ENCODE peak calls at places on chromosomes 11 and 22, in nine cellular contexts. H is Panc1, Q is osteoblast, F is cardiac fibroblast, K is sigmoid colon, J is heart left ventricle, I is foreskin fibroblast, V is coronary artery, G is spleen. B is an unnamed sample.

GRCh38 chr11:66721939-66722338 is 7.1 kb downstream of the SPTBN2 start:
- DNase-seq in H (no peak), Q (peak), F (no peak), K (no peak), J (no peak), I (no peak), V (no peak), G (no peak), B (no peak)

GRCh38 chr22:38398609-38399401 is 56.2 kb downstream of the KCNJ4 start:
- DNase-seq in H (no peak), Q (peak), F (peak), K (peak), J (peak), I (peak), V (peak), G (peak), B (peak)

GRCh38 chr11:69700278-69701140 is 3.3 kb downstream of the FGF19 start:
- DNase-seq in H (no peak), Q (peak), F (peak), K (peak), J (peak), I (peak), V (no peak), G (peak), B (no peak)

GRCh38 chr11:46277313-46277622 is 194 bp upstream of the CREB3L1 start:
- DNase-seq in H (no peak), Q (peak), F (peak), K (peak), J (no peak), I (no peak), V (no peak), G (no peak), B (no peak)

GRCh38 chr11:122690801-122691649 is 35.5 kb downstream of the UBASH3B start:
- DNase-seq in H (no peak), Q (peak), F (peak), K (no peak), J (no peak), I (peak), V (no peak), G (no peak), B (no peak)

GRCh38 chr22:30694171-30694637 is 470 bp upstream of the OSBP2 start:
- DNase-seq in H (no peak), Q (peak), F (no peak), K (peak), J (peak), I (no peak), V (no peak), G (peak), B (no peak)

GRCh38 chr11:57513911-57514537 is 1.5 kb downstream of the SLC43A1 start:
- DNase-seq in H (no peak), Q (peak), F (peak), K (peak), J (peak), I (no peak), V (no peak), G (peak), B (no peak)

GRCh38 chr11:14346303-14346702 is 12.7 kb downstream of the RRAS2 start:
- DNase-seq in H (no peak), Q (no peak), F (no peak), K (no peak), J (no peak), I (no peak), V (no peak), G (no peak), B (no peak)

GRCh38 chr11:22797081-22797480 is 32.5 kb downstream of the SVIP start:
- DNase-seq in H (no peak), Q (no peak), F (no peak), K (no peak), J (no peak), I (no peak), V (no peak), G (no peak), B (no peak)

GRCh38 chr11:76978818-76979217 is 55.4 kb upstream of the B3GNT6 start:
- DNase-seq in H (no peak), Q (no peak), F (no peak), K (no peak), J (no peak), I (no peak), V (no peak), G (no peak), B (no peak)

GRCh38 chr11:121572581-121573059 is 119.9 kb upstream of the SORL1-AS1 start:
- DNase-seq in H (no peak), Q (no peak), F (no peak), K (no peak), J (no peak), I (no peak), V (no peak), G (no peak), B (no peak)

GRCh38 chr11:70680781-70681281 is 282.5 kb downstream of the CTTN start:
- DNase-seq in H (no peak), Q (peak), F (no peak), K (no peak), J (no peak), I (no peak), V (no peak), G (peak), B (no peak)

GRCh38 chr11:32385998-32386397 is 49.3 kb downstream of the WT1 start:
- DNase-seq in H (no peak), Q (peak), F (peak), K (no peak), J (no peak), I (peak), V (no peak), G (no peak), B (no peak)

GRCh38 chr11:73236879-73237278 is 18.8 kb downstream of the P2RY2 start:
- DNase-seq in H (peak), Q (peak), F (peak), K (no peak), J (peak), I (no peak), V (no peak), G (peak), B (no peak)

GRCh38 chr22:44325718-44326548 is 13.2 kb upstream of the SHISAL1 start:
- DNase-seq in H (no peak), Q (peak), F (peak), K (no peak), J (no peak), I (peak), V (no peak), G (no peak), B (no peak)

GRCh38 chr11:16099501-16099900 is 256.8 kb downstream of the SOX6 start:
- DNase-seq in H (no peak), Q (no peak), F (no peak), K (no peak), J (no peak), I (no peak), V (no peak), G (no peak), B (no peak)

GRCh38 chr11:42593426-42593825 is 718.4 kb upstream of the API5 start:
- DNase-seq in H (no peak), Q (no peak), F (no peak), K (no peak), J (no peak), I (no peak), V (no peak), G (no peak), B (no peak)

GRCh38 chr22:46655861-46656608 is 35.8 kb downstream of the GRAMD4 start:
- DNase-seq in H (no peak), Q (no peak), F (no peak), K (no peak), J (no peak), I (no peak), V (no peak), G (no peak), B (no peak)

GRCh38 chr11:94537051-94537600 is 6.6 kb upstream of the FUT4 start:
- DNase-seq in H (no peak), Q (no peak), F (peak), K (no peak), J (no peak), I (peak), V (no peak), G (no peak), B (no peak)

GRCh38 chr22:22884888-22885840 is 2.5 kb upstream of the IGLL5 start:
- DNase-seq in H (no peak), Q (peak), F (no peak), K (no peak), J (no peak), I (no peak), V (peak), G (peak), B (no peak)

GRCh38 chr11:112162761-112163669 is 879 bp downstream of the IL18 start:
- DNase-seq in H (no peak), Q (peak), F (peak), K (no peak), J (no peak), I (no peak), V (no peak), G (no peak), B (no peak)

GRCh38 chr11:128695539-128696221 is 1.8 kb downstream of the FLI1 start:
- DNase-seq in H (no peak), Q (peak), F (peak), K (peak), J (no peak), I (no peak), V (no peak), G (peak), B (no peak)

GRCh38 chr11:68321293-68322030 is 9.1 kb downstream of the LRP5 start:
- DNase-seq in H (no peak), Q (peak), F (no peak), K (no peak), J (no peak), I (no peak), V (no peak), G (no peak), B (no peak)

GRCh38 chr11:70319694-70320093 is 49.2 kb downstream of the PPFIA1 start:
- DNase-seq in H (no peak), Q (no peak), F (no peak), K (no peak), J (no peak), I (no peak), V (no peak), G (no peak), B (no peak)

GRCh38 chr11:5476184-5476819 is 12.2 kb upstream of the OR52D1 start:
- DNase-seq in H (peak), Q (peak), F (peak), K (no peak), J (peak), I (peak), V (no peak), G (no peak), B (no peak)

GRCh38 chr22:33438273-33438672 is 380.1 kb upstream of the SYN3 start:
- DNase-seq in H (peak), Q (peak), F (peak), K (peak), J (no peak), I (peak), V (no peak), G (no peak), B (no peak)

GRCh38 chr11:62842171-62842717 is 2.9 kb upstream of the WDR74 start:
- DNase-seq in H (no peak), Q (peak), F (no peak), K (peak), J (peak), I (no peak), V (peak), G (peak), B (no peak)

GRCh38 chr11:111148116-111148515 is 97.4 kb upstream of the POU2AF2 start:
- DNase-seq in H (no peak), Q (no peak), F (no peak), K (no peak), J (no peak), I (no peak), V (no peak), G (no peak), B (no peak)

GRCh38 chr22:21074092-21074715 is 28.5 kb downstream of the LRRC74B start:
- DNase-seq in H (peak), Q (peak), F (peak), K (no peak), J (no peak), I (peak), V (no peak), G (no peak), B (no peak)

GRCh38 chr11:107991868-107992414 is 16.8 kb upstream of the CUL5 start:
- DNase-seq in H (no peak), Q (no peak), F (no peak), K (no peak), J (no peak), I (no peak), V (no peak), G (no peak), B (no peak)

DNA sequence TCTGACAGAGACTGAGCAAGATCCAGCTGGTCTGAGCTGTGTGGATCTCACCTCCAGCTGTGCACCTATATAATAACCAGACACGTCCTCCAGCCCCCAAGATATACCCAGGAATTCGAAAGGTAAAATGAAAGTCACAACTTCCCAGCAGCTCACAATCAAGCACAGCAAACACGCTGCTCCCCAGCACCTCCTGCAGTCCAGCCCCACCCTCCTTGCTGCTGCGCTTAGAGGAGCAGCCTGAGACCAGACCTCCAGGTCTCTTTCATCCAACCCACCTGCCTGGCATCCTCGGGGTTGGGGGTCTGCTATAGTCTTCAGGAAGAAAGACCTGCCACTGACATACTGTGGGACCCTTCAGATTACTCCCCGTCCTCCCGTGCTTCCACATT is 3.0 kb upstream of the APOL4 start:
- DNase-seq in H (no peak), Q (no peak), F (no peak), K (no peak), J (no peak), I (no peak), V (no peak), G (no peak), B (no peak)
- TF ChIP-seq CTCF in H (no peak), Q (no peak), F (no peak), K (no peak), J (no peak), I (no peak), V (no peak), G (no peak), B (no peak)

GRCh38 chr11:36507824-36508489 is 2.1 kb downstream of the TRAF6 start:
- DNase-seq in H (no peak), Q (no peak), F (no peak), K (no peak), J (no peak), I (no peak), V (no peak), G (no peak), B (no peak)
- H3K4me3 ChIP-seq in H (peak), Q (peak), F (peak), K (no peak), J (peak), I (peak), V (peak), G (no peak), B (peak)

DNA sequence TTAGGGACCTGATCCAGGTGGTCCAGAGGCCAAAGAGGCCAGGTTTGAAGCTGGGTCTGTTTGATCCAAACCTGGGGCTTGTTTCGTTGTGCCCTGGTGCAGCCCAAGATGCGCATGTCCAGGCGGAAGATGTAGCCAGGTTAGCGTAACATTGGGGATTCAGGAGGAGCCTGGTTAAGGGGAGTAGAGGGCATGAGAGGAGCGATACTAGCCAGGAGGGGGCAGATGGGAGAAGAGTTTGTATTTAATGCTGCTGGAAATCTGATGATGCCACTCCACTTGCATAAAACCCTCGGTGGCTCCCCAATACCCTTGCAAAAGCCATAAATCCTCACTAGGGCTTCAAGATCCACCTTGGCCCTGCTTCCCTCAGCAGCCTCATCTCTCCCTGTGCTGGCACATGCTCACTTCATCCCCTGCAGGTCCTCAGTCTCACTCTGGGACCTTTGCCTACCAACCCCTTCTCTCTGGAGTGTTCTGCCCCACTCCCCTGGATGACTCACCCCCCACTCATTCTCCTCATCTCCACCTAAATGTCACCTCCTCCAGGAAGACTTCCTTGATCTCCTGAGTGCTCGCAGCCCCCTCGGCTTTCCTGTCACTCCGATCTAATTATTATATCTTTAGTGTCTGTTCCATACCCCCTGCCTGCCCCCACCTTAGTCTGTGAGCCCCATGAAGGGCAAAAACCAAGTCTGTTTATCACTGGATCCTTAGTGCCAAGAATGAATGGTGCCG is 95.9 kb downstream of the MIAT start:
- DNase-seq in H (no peak), Q (no peak), F (no peak), K (no peak), J (no peak), I (no peak), V (no peak), G (no peak), B (no peak)
- TF ChIP-seq CTCF in H (peak), Q (no peak), F (peak), K (no peak), J (no peak), I (no peak), V (no peak), G (no peak), B (no peak)

DNA sequence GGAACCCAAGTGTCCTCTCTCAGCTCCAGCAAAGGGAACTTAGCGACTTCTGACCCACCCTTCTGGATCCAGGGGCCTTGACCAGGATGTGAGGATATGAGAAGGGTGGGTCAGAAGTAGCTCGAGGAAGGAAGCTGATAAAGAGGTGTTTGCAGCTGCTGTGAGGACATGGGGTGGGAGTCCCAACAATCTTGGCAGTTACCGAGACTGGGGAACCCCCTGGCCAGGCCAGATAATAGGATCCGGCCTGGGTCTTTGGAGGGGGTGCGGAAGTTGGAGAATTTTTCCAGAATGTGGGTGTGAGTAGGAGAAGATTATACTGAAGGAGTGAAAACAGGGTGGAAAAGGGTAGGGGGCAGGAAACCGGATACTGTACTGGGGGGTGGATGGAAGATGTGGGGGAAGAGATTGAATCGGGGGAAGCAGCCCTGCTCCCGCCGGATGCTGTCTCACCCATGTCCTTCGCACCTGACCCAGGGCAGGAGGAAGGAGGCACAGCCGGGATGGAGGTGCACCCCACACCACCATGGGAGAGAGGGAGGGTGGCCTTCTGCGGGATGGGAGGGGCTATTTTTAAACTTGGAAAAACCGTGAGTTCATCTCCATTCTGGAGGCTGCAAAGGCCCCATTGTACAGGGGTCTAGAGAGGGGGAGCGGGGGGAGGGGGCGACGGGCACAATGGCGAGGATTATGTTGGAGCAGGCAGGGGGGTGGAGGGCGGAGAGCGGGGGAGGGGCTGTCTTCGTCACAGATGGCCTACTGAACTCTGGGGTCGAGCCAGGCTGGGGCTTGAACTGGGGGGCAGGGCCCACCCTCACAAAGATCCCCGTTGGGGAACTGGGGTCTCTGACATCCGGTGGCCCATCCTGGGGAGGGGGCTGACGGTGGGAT is 3.0 kb upstream of the MCAM start:
- DNase-seq in H (no peak), Q (peak), F (no peak), K (peak), J (peak), I (no peak), V (no peak), G (no peak), B (no peak)
- H3K4me3 ChIP-seq in H (peak), Q (peak), F (peak), K (peak), J (peak), I (no peak), V (peak), G (peak), B (peak)

GRCh38 chr11:115247404-115247803 is 256.8 kb downstream of the CADM1 start:
- DNase-seq in H (no peak), Q (no peak), F (no peak), K (no peak), J (no peak), I (no peak), V (no peak), G (no peak), B (no peak)

GRCh38 chr11:115247953-115248352 is 256.3 kb downstream of the CADM1 start:
- DNase-seq in H (no peak), Q (no peak), F (no peak), K (no peak), J (no peak), I (no peak), V (no peak), G (no peak), B (no peak)

GRCh38 chr11:115244758-115245157 is 259.5 kb downstream of the CADM1 start:
- DNase-seq in H (no peak), Q (no peak), F (no peak), K (no peak), J (no peak), I (no peak), V (no peak), G (no peak), B (no peak)

GRCh38 chr11:115251126-115251525 is 253.1 kb downstream of the CADM1 start:
- DNase-seq in H (no peak), Q (no peak), F (no peak), K (no peak), J (no peak), I (no peak), V (no peak), G (no peak), B (no peak)

GRCh38 chr11:115249179-115249578 is 255.0 kb downstream of the CADM1 start:
- DNase-seq in H (no peak), Q (no peak), F (no peak), K (no peak), J (no peak), I (no peak), V (no peak), G (no peak), B (no peak)
- TF ChIP-seq CTCF in H (no peak), Q (no peak), F (no peak), K (no peak), J (no peak), I (no peak), V (no peak), G (no peak), B (no peak)

GRCh38 chr11:64711944-64712306 is 11.1 kb downstream of the NRXN2 start:
- DNase-seq in H (no peak), Q (peak), F (no peak), K (no peak), J (no peak), I (no peak), V (no peak), G (no peak), B (no peak)
- H3K4me3 ChIP-seq in H (no peak), Q (no peak), F (no peak), K (no peak), J (no peak), I (no peak), V (no peak), G (no peak), B (no peak)

DNA sequence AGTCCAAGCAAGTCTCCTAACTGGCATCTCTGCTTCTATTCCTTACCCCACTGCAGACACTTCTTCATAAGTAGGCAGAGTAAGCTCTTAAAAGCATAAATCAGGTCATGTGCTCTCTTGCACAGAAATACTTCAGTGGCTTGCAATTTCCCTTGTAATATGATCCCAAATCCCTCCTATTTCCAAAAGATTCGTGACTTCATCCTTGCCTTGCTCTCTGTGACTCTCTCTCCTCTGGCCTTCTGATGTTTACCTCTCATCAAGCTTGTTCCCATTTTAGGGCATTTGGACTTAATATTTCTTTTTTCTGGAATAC is 37.4 kb upstream of the NCR3LG1 start:
- DNase-seq in H (no peak), Q (peak), F (peak), K (no peak), J (no peak), I (peak), V (no peak), G (no peak), B (no peak)
- TF ChIP-seq CTCF in H (no peak), Q (no peak), F (no peak), K (no peak), J (no peak), I (no peak), V (no peak), G (no peak), B (no peak)

B was measured in esophagus squamous epithelium.